ENCODE peak calls at places on chromosomes 2 and 18, in seven cellular contexts. One of them, this sample, is unnamed.

GRCh38 chr18:57337890-57338289 is 14.5 kb upstream of the ST8SIA3 start:
- DNase-seq in uterus: no peak
- DNase-seq in sigmoid colon: no peak
- DNase-seq in ovary: no peak
- DNase-seq in A549: no peak
- DNase-seq in IMR-90: no peak
- DNase-seq in HepG2: no peak
- DNase-seq in this sample: no peak

GRCh38 chr2:29443086-29443485 is 327.9 kb downstream of the CLIP4 start:
- DNase-seq in uterus: no peak
- DNase-seq in sigmoid colon: no peak
- DNase-seq in ovary: no peak
- DNase-seq in A549: no peak
- DNase-seq in IMR-90: no peak
- DNase-seq in HepG2: no peak
- DNase-seq in this sample: peak

GRCh38 chr2:119415630-119416029 is 16.0 kb upstream of the TMEM37 start:
- DNase-seq in uterus: no peak
- DNase-seq in sigmoid colon: no peak
- DNase-seq in ovary: no peak
- DNase-seq in A549: no peak
- DNase-seq in IMR-90: no peak
- DNase-seq in HepG2: no peak
- DNase-seq in this sample: no peak

GRCh38 chr2:70789304-70790078 is 952 bp downstream of the FIGLA start:
- DNase-seq in uterus: peak
- DNase-seq in sigmoid colon: peak
- DNase-seq in ovary: peak
- DNase-seq in A549: peak
- DNase-seq in IMR-90: peak
- DNase-seq in HepG2: peak
- DNase-seq in this sample: peak

GRCh38 chr2:209636066-209636465 is 135.6 kb upstream of the UNC80 start:
- DNase-seq in uterus: no peak
- DNase-seq in sigmoid colon: no peak
- DNase-seq in ovary: no peak
- DNase-seq in A549: no peak
- DNase-seq in IMR-90: no peak
- DNase-seq in HepG2: no peak
- DNase-seq in this sample: no peak

GRCh38 chr2:145764631-145765030 is 1244.7 kb upstream of the ZEB2 start:
- DNase-seq in uterus: peak
- DNase-seq in sigmoid colon: no peak
- DNase-seq in ovary: peak
- DNase-seq in A549: no peak
- DNase-seq in IMR-90: no peak
- DNase-seq in HepG2: no peak
- DNase-seq in this sample: peak

GRCh38 chr18:48033770-48034650 is 103.6 kb upstream of the SMAD2 start:
- DNase-seq in uterus: peak
- DNase-seq in sigmoid colon: peak
- DNase-seq in ovary: no peak
- DNase-seq in A549: no peak
- DNase-seq in IMR-90: no peak
- DNase-seq in HepG2: no peak
- DNase-seq in this sample: no peak

GRCh38 chr2:145029885-145030284 is 510.0 kb upstream of the ZEB2 start:
- DNase-seq in uterus: no peak
- DNase-seq in sigmoid colon: no peak
- DNase-seq in ovary: no peak
- DNase-seq in A549: no peak
- DNase-seq in IMR-90: no peak
- DNase-seq in HepG2: no peak
- DNase-seq in this sample: no peak

GRCh38 chr18:42196651-42197050 is 241.6 kb downstream of the PIK3C3 start:
- DNase-seq in uterus: no peak
- DNase-seq in sigmoid colon: no peak
- DNase-seq in ovary: no peak
- DNase-seq in A549: no peak
- DNase-seq in IMR-90: peak
- DNase-seq in HepG2: no peak
- DNase-seq in this sample: no peak

GRCh38 chr2:226427538-226428307 is 371.9 kb downstream of the IRS1 start:
- DNase-seq in uterus: no peak
- DNase-seq in sigmoid colon: no peak
- DNase-seq in ovary: no peak
- DNase-seq in A549: peak
- DNase-seq in IMR-90: peak
- DNase-seq in HepG2: peak
- DNase-seq in this sample: no peak

GRCh38 chr2:181575024-181575649 is 81.8 kb downstream of the CERKL start:
- DNase-seq in uterus: no peak
- DNase-seq in sigmoid colon: no peak
- DNase-seq in ovary: no peak
- DNase-seq in A549: no peak
- DNase-seq in IMR-90: no peak
- DNase-seq in HepG2: no peak
- DNase-seq in this sample: no peak

GRCh38 chr18:50218432-50219197 is 23.7 kb upstream of the MYO5B start:
- DNase-seq in uterus: no peak
- DNase-seq in sigmoid colon: no peak
- DNase-seq in ovary: no peak
- DNase-seq in A549: no peak
- DNase-seq in IMR-90: peak
- DNase-seq in HepG2: peak
- DNase-seq in this sample: no peak

GRCh38 chr2:66836851-66837250 is 401.9 kb downstream of the MEIS1 start:
- DNase-seq in uterus: no peak
- DNase-seq in sigmoid colon: no peak
- DNase-seq in ovary: no peak
- DNase-seq in A549: no peak
- DNase-seq in IMR-90: no peak
- DNase-seq in HepG2: no peak
- DNase-seq in this sample: no peak

GRCh38 chr2:444937-445884 is 157.3 kb upstream of the ALKAL2 start:
- DNase-seq in uterus: no peak
- DNase-seq in sigmoid colon: no peak
- DNase-seq in ovary: no peak
- DNase-seq in A549: no peak
- DNase-seq in IMR-90: no peak
- DNase-seq in HepG2: no peak
- DNase-seq in this sample: no peak

GRCh38 chr2:98013407-98014042 is 17.8 kb upstream of the TMEM131 start:
- DNase-seq in uterus: no peak
- DNase-seq in sigmoid colon: no peak
- DNase-seq in ovary: no peak
- DNase-seq in A549: no peak
- DNase-seq in IMR-90: peak
- DNase-seq in HepG2: peak
- DNase-seq in this sample: no peak
- TF ChIP-seq POLR2A in uterus: no peak
- TF ChIP-seq POLR2A in sigmoid colon: no peak
- TF ChIP-seq POLR2A in ovary: no peak
- TF ChIP-seq POLR2A in A549: no peak
- TF ChIP-seq POLR2A in IMR-90: no peak
- TF ChIP-seq POLR2A in HepG2: no peak
- TF ChIP-seq POLR2A in this sample: no peak

GRCh38 chr2:17615152-17615551 is 74.7 kb downstream of the VSNL1 start:
- DNase-seq in uterus: no peak
- DNase-seq in sigmoid colon: no peak
- DNase-seq in ovary: no peak
- DNase-seq in A549: no peak
- DNase-seq in IMR-90: no peak
- DNase-seq in HepG2: no peak
- DNase-seq in this sample: no peak
- TF ChIP-seq CTCF in uterus: no peak
- TF ChIP-seq CTCF in sigmoid colon: no peak
- TF ChIP-seq CTCF in ovary: no peak
- TF ChIP-seq CTCF in A549: no peak
- TF ChIP-seq CTCF in IMR-90: no peak
- TF ChIP-seq CTCF in HepG2: no peak
- TF ChIP-seq CTCF in this sample: no peak

DNA sequence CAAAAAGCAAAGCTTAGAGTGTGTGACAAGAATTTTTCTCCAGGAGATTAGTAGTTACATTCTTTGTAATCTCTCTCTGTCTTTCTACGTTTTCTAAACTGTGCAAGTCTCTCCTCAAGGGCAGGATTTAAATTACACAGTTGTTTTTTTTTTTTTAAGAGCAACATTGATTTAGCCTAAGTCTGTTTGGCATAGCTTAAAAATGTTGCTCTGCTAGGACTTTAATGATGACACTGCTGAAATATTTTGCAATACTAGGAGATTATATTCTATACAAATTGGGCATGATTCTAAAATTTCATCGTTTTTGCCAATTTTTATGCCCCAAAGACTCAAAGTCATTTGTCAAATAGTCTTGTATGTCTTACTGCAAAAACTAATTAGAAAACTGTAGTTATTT is 258.6 kb downstream of the KCNS3 start:
- DNase-seq in uterus: no peak
- DNase-seq in sigmoid colon: no peak
- DNase-seq in ovary: no peak
- DNase-seq in A549: no peak
- DNase-seq in IMR-90: no peak
- DNase-seq in HepG2: no peak
- DNase-seq in this sample: no peak
- H3K27ac ChIP-seq in uterus: no peak
- H3K27ac ChIP-seq in sigmoid colon: no peak
- H3K27ac ChIP-seq in ovary: no peak
- H3K27ac ChIP-seq in A549: no peak
- H3K27ac ChIP-seq in IMR-90: no peak
- H3K27ac ChIP-seq in HepG2: no peak
- H3K27ac ChIP-seq in this sample: no peak

GRCh38 chr2:27489118-27489497 is 435 bp downstream of the IFT172 start:
- DNase-seq in uterus: no peak
- DNase-seq in sigmoid colon: no peak
- DNase-seq in ovary: peak
- DNase-seq in A549: no peak
- DNase-seq in IMR-90: peak
- DNase-seq in HepG2: peak
- DNase-seq in this sample: no peak

GRCh38 chr2:27493948-27494283 is 1.1 kb downstream of the FNDC4 start:
- DNase-seq in uterus: peak
- DNase-seq in sigmoid colon: no peak
- DNase-seq in ovary: peak
- DNase-seq in A549: no peak
- DNase-seq in IMR-90: no peak
- DNase-seq in HepG2: no peak
- DNase-seq in this sample: no peak

GRCh38 chr2:27485496-27485895 is 4.0 kb downstream of the IFT172 start:
- DNase-seq in uterus: no peak
- DNase-seq in sigmoid colon: no peak
- DNase-seq in ovary: no peak
- DNase-seq in A549: no peak
- DNase-seq in IMR-90: no peak
- DNase-seq in HepG2: no peak
- DNase-seq in this sample: no peak

GRCh38 chr2:27492557-27492956 is 2.4 kb downstream of the FNDC4 start:
- DNase-seq in uterus: no peak
- DNase-seq in sigmoid colon: no peak
- DNase-seq in ovary: no peak
- DNase-seq in A549: no peak
- DNase-seq in IMR-90: no peak
- DNase-seq in HepG2: no peak
- DNase-seq in this sample: no peak

GRCh38 chr2:27489498-27490397 is at the start of gene IFT172:
- DNase-seq in uterus: peak
- DNase-seq in sigmoid colon: peak
- DNase-seq in ovary: peak
- DNase-seq in A549: peak
- DNase-seq in IMR-90: peak
- DNase-seq in HepG2: peak
- DNase-seq in this sample: peak
- TF ChIP-seq POLR2A in uterus: peak
- TF ChIP-seq POLR2A in sigmoid colon: peak
- TF ChIP-seq POLR2A in ovary: peak
- TF ChIP-seq POLR2A in A549: peak
- TF ChIP-seq POLR2A in IMR-90: peak
- TF ChIP-seq POLR2A in HepG2: peak
- TF ChIP-seq POLR2A in this sample: peak

GRCh38 chr2:234818937-234819336 is 132.9 kb upstream of the SH3BP4 start:
- DNase-seq in uterus: no peak
- DNase-seq in sigmoid colon: no peak
- DNase-seq in ovary: no peak
- DNase-seq in A549: no peak
- DNase-seq in IMR-90: no peak
- DNase-seq in HepG2: peak
- DNase-seq in this sample: no peak
- TF ChIP-seq CTCF in uterus: no peak
- TF ChIP-seq CTCF in sigmoid colon: no peak
- TF ChIP-seq CTCF in ovary: no peak
- TF ChIP-seq CTCF in A549: no peak
- TF ChIP-seq CTCF in IMR-90: no peak
- TF ChIP-seq CTCF in HepG2: no peak
- TF ChIP-seq CTCF in this sample: no peak

DNA sequence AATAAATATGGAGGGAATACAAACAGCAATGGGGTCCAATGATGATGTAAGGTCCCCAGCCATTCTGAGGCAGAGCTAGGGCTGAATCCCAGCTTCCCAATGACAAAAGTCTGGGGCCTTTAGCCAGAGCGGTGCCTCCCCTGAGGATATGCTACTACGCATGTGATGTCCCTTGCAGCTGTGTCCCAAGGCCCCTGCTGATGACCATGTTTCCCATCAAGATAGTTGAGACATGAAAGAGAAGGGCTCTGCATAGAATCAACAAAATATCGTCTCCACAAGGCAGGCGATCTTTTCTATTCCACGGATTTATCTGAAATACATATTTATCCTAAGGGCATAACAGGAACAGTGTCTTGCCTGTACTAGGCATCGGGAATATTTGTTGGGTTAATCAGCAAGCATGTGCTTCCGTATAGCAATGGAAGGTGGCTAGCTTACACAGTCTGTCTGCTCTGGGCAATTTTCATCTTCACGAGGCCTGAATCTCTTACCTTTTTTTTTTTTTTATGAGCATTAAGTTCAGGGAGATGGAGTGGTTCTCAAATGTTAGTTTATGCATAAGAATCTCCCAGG is 284.6 kb downstream of the CNTNAP5 start:
- DNase-seq in uterus: no peak
- DNase-seq in sigmoid colon: no peak
- DNase-seq in ovary: no peak
- DNase-seq in A549: no peak
- DNase-seq in IMR-90: no peak
- DNase-seq in HepG2: no peak
- DNase-seq in this sample: no peak
- H3K27ac ChIP-seq in uterus: no peak
- H3K27ac ChIP-seq in sigmoid colon: no peak
- H3K27ac ChIP-seq in ovary: no peak
- H3K27ac ChIP-seq in A549: no peak
- H3K27ac ChIP-seq in IMR-90: no peak
- H3K27ac ChIP-seq in HepG2: no peak
- H3K27ac ChIP-seq in this sample: no peak

This sample was measured in thyroid gland.